ENCODE peak calls at places on chromosome 12, in six cellular contexts. One of them, this sample, is unnamed.

GRCh38 chr12:20366776-20367409 is 1.4 kb upstream of the PDE3A start:
- DNase-seq in skeletal muscle cell: no peak
- DNase-seq in HFFc6: no peak
- DNase-seq in omental fat pad: no peak
- DNase-seq in RPMI8226: no peak
- DNase-seq in mucosa of descending colon: no peak
- DNase-seq in this sample: no peak

GRCh38 chr12:110592078-110592477 is 9.0 kb upstream of the PPTC7 start:
- DNase-seq in skeletal muscle cell: no peak
- DNase-seq in HFFc6: no peak
- DNase-seq in omental fat pad: no peak
- DNase-seq in RPMI8226: no peak
- DNase-seq in mucosa of descending colon: no peak
- DNase-seq in this sample: no peak

GRCh38 chr12:65996146-65996545 is 134.4 kb downstream of the LLPH start:
- DNase-seq in skeletal muscle cell: no peak
- DNase-seq in HFFc6: no peak
- DNase-seq in omental fat pad: no peak
- DNase-seq in RPMI8226: no peak
- DNase-seq in mucosa of descending colon: no peak
- DNase-seq in this sample: no peak

GRCh38 chr12:95096852-95097251 is 23.4 kb upstream of the NR2C1 start:
- DNase-seq in skeletal muscle cell: no peak
- DNase-seq in HFFc6: no peak
- DNase-seq in omental fat pad: no peak
- DNase-seq in RPMI8226: no peak
- DNase-seq in mucosa of descending colon: no peak
- DNase-seq in this sample: no peak

GRCh38 chr12:116160196-116160595 is 117.3 kb downstream of the MED13L start:
- DNase-seq in skeletal muscle cell: no peak
- DNase-seq in HFFc6: peak; percentile 53
- DNase-seq in omental fat pad: no peak
- DNase-seq in RPMI8226: no peak
- DNase-seq in mucosa of descending colon: no peak
- DNase-seq in this sample: no peak

GRCh38 chr12:104190641-104191176 is 24.9 kb upstream of the TXNRD1 start:
- DNase-seq in skeletal muscle cell: no peak
- DNase-seq in HFFc6: no peak
- DNase-seq in omental fat pad: no peak
- DNase-seq in RPMI8226: no peak
- DNase-seq in mucosa of descending colon: no peak
- DNase-seq in this sample: no peak

GRCh38 chr12:67811437-67812361 is 163.2 kb downstream of the DYRK2 start:
- DNase-seq in skeletal muscle cell: peak; percentile 43
- DNase-seq in HFFc6: peak; percentile 89
- DNase-seq in omental fat pad: no peak
- DNase-seq in RPMI8226: no peak
- DNase-seq in mucosa of descending colon: no peak
- DNase-seq in this sample: no peak

GRCh38 chr12:12716845-12717585 is at the start of gene CDKN1B:
- DNase-seq in skeletal muscle cell: peak; percentile 80
- DNase-seq in HFFc6: peak; percentile 94
- DNase-seq in omental fat pad: no peak
- DNase-seq in RPMI8226: peak; percentile 93
- DNase-seq in mucosa of descending colon: peak; percentile 96
- DNase-seq in this sample: peak; percentile 89

GRCh38 chr12:30013051-30013450 is 229.3 kb upstream of the TMTC1 start:
- DNase-seq in skeletal muscle cell: no peak
- DNase-seq in HFFc6: no peak
- DNase-seq in omental fat pad: no peak
- DNase-seq in RPMI8226: no peak
- DNase-seq in mucosa of descending colon: no peak
- DNase-seq in this sample: no peak

GRCh38 chr12:57160741-57161140 is 13.3 kb upstream of the LRP1-AS start:
- DNase-seq in skeletal muscle cell: no peak
- DNase-seq in HFFc6: no peak
- DNase-seq in omental fat pad: no peak
- DNase-seq in RPMI8226: no peak
- DNase-seq in mucosa of descending colon: no peak
- DNase-seq in this sample: no peak

GRCh38 chr12:45646851-45647581 is 82.5 kb upstream of the ARID2 start:
- DNase-seq in skeletal muscle cell: no peak
- DNase-seq in HFFc6: no peak
- DNase-seq in omental fat pad: no peak
- DNase-seq in RPMI8226: no peak
- DNase-seq in mucosa of descending colon: no peak
- DNase-seq in this sample: no peak

GRCh38 chr12:113070117-113070906 is 13.8 kb downstream of the DTX1 start:
- DNase-seq in skeletal muscle cell: no peak
- DNase-seq in HFFc6: no peak
- DNase-seq in omental fat pad: no peak
- DNase-seq in RPMI8226: no peak
- DNase-seq in mucosa of descending colon: peak; percentile 78
- DNase-seq in this sample: no peak

GRCh38 chr12:50633950-50634349 is 129.2 kb downstream of the DIP2B start:
- DNase-seq in skeletal muscle cell: no peak
- DNase-seq in HFFc6: peak; percentile 77
- DNase-seq in omental fat pad: no peak
- DNase-seq in RPMI8226: no peak
- DNase-seq in mucosa of descending colon: no peak
- DNase-seq in this sample: no peak

GRCh38 chr12:91346827-91347226 is 164.2 kb upstream of the DCN start:
- DNase-seq in skeletal muscle cell: no peak
- DNase-seq in HFFc6: no peak
- DNase-seq in omental fat pad: no peak
- DNase-seq in RPMI8226: no peak
- DNase-seq in mucosa of descending colon: no peak
- DNase-seq in this sample: no peak

GRCh38 chr12:52212701-52213540 is 20.1 kb upstream of the KRT7 start:
- DNase-seq in skeletal muscle cell: no peak
- DNase-seq in HFFc6: no peak
- DNase-seq in omental fat pad: no peak
- DNase-seq in RPMI8226: no peak
- DNase-seq in mucosa of descending colon: no peak
- DNase-seq in this sample: no peak

GRCh38 chr12:98464155-98464554 is 51.2 kb upstream of the TMPO start:
- DNase-seq in skeletal muscle cell: peak; percentile 82
- DNase-seq in HFFc6: no peak
- DNase-seq in omental fat pad: no peak
- DNase-seq in RPMI8226: no peak
- DNase-seq in mucosa of descending colon: no peak
- DNase-seq in this sample: no peak

GRCh38 chr12:125944446-125944845 is 879.2 kb downstream of the AACS start:
- DNase-seq in skeletal muscle cell: no peak
- DNase-seq in HFFc6: no peak
- DNase-seq in omental fat pad: no peak
- DNase-seq in RPMI8226: no peak
- DNase-seq in mucosa of descending colon: no peak
- DNase-seq in this sample: no peak

GRCh38 chr12:16012086-16012485 is 101.0 kb downstream of the DERA start:
- DNase-seq in skeletal muscle cell: no peak
- DNase-seq in HFFc6: no peak
- DNase-seq in omental fat pad: no peak
- DNase-seq in RPMI8226: no peak
- DNase-seq in mucosa of descending colon: no peak
- DNase-seq in this sample: peak; percentile 61

GRCh38 chr12:53268009-53268636 is at the start of gene ESPL1:
- DNase-seq in skeletal muscle cell: no peak
- DNase-seq in HFFc6: peak; percentile 38
- DNase-seq in omental fat pad: peak; percentile 52
- DNase-seq in RPMI8226: peak; percentile 83
- DNase-seq in mucosa of descending colon: peak; percentile 81
- DNase-seq in this sample: peak; percentile 86

GRCh38 chr12:48934312-48934706 is 9.0 kb upstream of the FKBP11 start:
- DNase-seq in skeletal muscle cell: no peak
- DNase-seq in HFFc6: no peak
- DNase-seq in omental fat pad: no peak
- DNase-seq in RPMI8226: no peak
- DNase-seq in mucosa of descending colon: no peak
- DNase-seq in this sample: peak; percentile 12

GRCh38 chr12:96383991-96384390 is 16.2 kb downstream of the CDK17 start:
- DNase-seq in skeletal muscle cell: no peak
- DNase-seq in HFFc6: peak; percentile 47
- DNase-seq in omental fat pad: no peak
- DNase-seq in RPMI8226: no peak
- DNase-seq in mucosa of descending colon: no peak
- DNase-seq in this sample: no peak

GRCh38 chr12:7433276-7433822 is 10.6 kb downstream of the CD163L1 start:
- DNase-seq in skeletal muscle cell: peak; percentile 25
- DNase-seq in HFFc6: peak; percentile 78
- DNase-seq in omental fat pad: no peak
- DNase-seq in RPMI8226: no peak
- DNase-seq in mucosa of descending colon: no peak
- DNase-seq in this sample: no peak

GRCh38 chr12:77120695-77121094 is 55.3 kb upstream of the E2F7 start:
- DNase-seq in skeletal muscle cell: peak; percentile 64
- DNase-seq in HFFc6: peak; percentile 58
- DNase-seq in omental fat pad: no peak
- DNase-seq in RPMI8226: no peak
- DNase-seq in mucosa of descending colon: no peak
- DNase-seq in this sample: no peak

GRCh38 chr12:4197922-4198763 is 75.4 kb upstream of the CCND2 start:
- DNase-seq in skeletal muscle cell: no peak
- DNase-seq in HFFc6: no peak
- DNase-seq in omental fat pad: no peak
- DNase-seq in RPMI8226: no peak
- DNase-seq in mucosa of descending colon: no peak
- DNase-seq in this sample: no peak

GRCh38 chr12:71742998-71743397 is 11.7 kb upstream of the RAB21 start:
- DNase-seq in skeletal muscle cell: no peak
- DNase-seq in HFFc6: no peak
- DNase-seq in omental fat pad: no peak
- DNase-seq in RPMI8226: no peak
- DNase-seq in mucosa of descending colon: no peak
- DNase-seq in this sample: no peak

GRCh38 chr12:104510873-104511243 is 54.1 kb downstream of the CHST11 start:
- DNase-seq in skeletal muscle cell: no peak
- DNase-seq in HFFc6: no peak
- DNase-seq in omental fat pad: no peak
- DNase-seq in RPMI8226: no peak
- DNase-seq in mucosa of descending colon: no peak
- DNase-seq in this sample: no peak

This sample was measured in MM.1S.